ENCODE peak calls at places on chromosome 17, in ten cellular contexts. F, H, D, P, W, L, M, R, Q and O are unnamed samples.

GRCh38 chr17:81543756-81544155 is 8.4 kb downstream of the FAAP100 start:
- DNase-seq in F (no peak), H (no peak), D (no peak), P (no peak), W (no peak), L (no peak), M (no peak), R (no peak), Q (no peak), O (peak; percentile 49)

GRCh38 chr17:58641937-58642336 is 49.9 kb downstream of the TEX14 start:
- DNase-seq in F (no peak), H (no peak), D (no peak), P (no peak), W (no peak), L (no peak), M (no peak), R (no peak), Q (no peak), O (no peak)

GRCh38 chr17:18217412-18218015 is 7.9 kb upstream of the LLGL1 start:
- DNase-seq in F (peak; percentile 71), H (peak; percentile 58), D (peak; percentile 67), P (peak; percentile 48), W (peak; percentile 66), L (peak; percentile 56), M (peak; percentile 75), R (peak; percentile 60), Q (peak; percentile 73), O (peak; percentile 89)

GRCh38 chr17:75774988-75775668 is 9.5 kb upstream of the UNK start:
- DNase-seq in F (no peak), H (no peak), D (peak; percentile 54), P (no peak), W (no peak), L (no peak), M (no peak), R (no peak), Q (no peak), O (no peak)

GRCh38 chr17:41583137-41584127 is 3.3 kb downstream of the KRT14 start:
- DNase-seq in F (no peak), H (no peak), D (no peak), P (no peak), W (no peak), L (no peak), M (no peak), R (no peak), Q (no peak), O (no peak)

GRCh38 chr17:62700964-62701705 is 73.7 kb downstream of the MRC2 start:
- DNase-seq in F (no peak), H (no peak), D (no peak), P (no peak), W (peak; percentile 19), L (no peak), M (no peak), R (no peak), Q (no peak), O (no peak)

GRCh38 chr17:81090361-81091133 is 55.6 kb downstream of the BAIAP2 start:
- DNase-seq in F (no peak), H (no peak), D (peak; percentile 20), P (peak; percentile 18), W (peak; percentile 87), L (no peak), M (peak; percentile 20), R (peak; percentile 29), Q (peak; percentile 52), O (peak; percentile 67)

GRCh38 chr17:29163563-29163962 is 16.6 kb downstream of the MYO18A start:
- DNase-seq in F (no peak), H (no peak), D (no peak), P (no peak), W (no peak), L (no peak), M (no peak), R (no peak), Q (no peak), O (no peak)

GRCh38 chr17:45287526-45288264 is 25.8 kb upstream of the SPATA32 start:
- DNase-seq in F (no peak), H (no peak), D (no peak), P (no peak), W (no peak), L (no peak), M (no peak), R (no peak), Q (no peak), O (no peak)

GRCh38 chr17:45291170-45291805 is 25.5 kb downstream of the MAP3K14 start:
- DNase-seq in F (no peak), H (no peak), D (no peak), P (no peak), W (peak; percentile 74), L (no peak), M (no peak), R (no peak), Q (no peak), O (peak; percentile 77)

GRCh38 chr17:45288825-45289224 is 26.9 kb upstream of the SPATA32 start:
- DNase-seq in F (peak; percentile 61), H (peak; percentile 68), D (no peak), P (no peak), W (peak; percentile 71), L (no peak), M (no peak), R (peak; percentile 64), Q (no peak), O (no peak)

GRCh38 chr17:45290269-45290765 is 26.5 kb downstream of the MAP3K14 start:
- DNase-seq in F (no peak), H (no peak), D (no peak), P (no peak), W (no peak), L (no peak), M (no peak), R (no peak), Q (no peak), O (peak; percentile 13)

GRCh38 chr17:45289316-45290268 is 27.2 kb downstream of the MAP3K14 start:
- DNase-seq in F (no peak), H (no peak), D (no peak), P (no peak), W (peak; percentile 63), L (no peak), M (no peak), R (no peak), Q (no peak), O (no peak)
- H3K4me1 ChIP-seq in F (peaks cover 34% of the 10 kb centered on the region), H (peaks cover 25% of the 10 kb centered on the region), D (peaks cover 51% of the 10 kb centered on the region), P (peaks cover 7% of the 10 kb centered on the region), W (peaks cover 58% of the 10 kb centered on the region), L (peaks cover 65% of the 10 kb centered on the region), M (peaks cover 9% of the 10 kb centered on the region), R (peaks cover 70% of the 10 kb centered on the region), Q (peaks cover 25% of the 10 kb centered on the region), O (peaks cover 36% of the 10 kb centered on the region)

GRCh38 chr17:2237521-2237921 is 66.1 kb downstream of the SMG6 start:
- DNase-seq in F (peak; percentile 77), H (no peak), D (peak; percentile 64), P (no peak), W (no peak), L (no peak), M (no peak), R (peak; percentile 70), Q (no peak), O (peak; percentile 84)

GRCh38 chr17:2233441-2233947 is 70.1 kb downstream of the SMG6 start:
- DNase-seq in F (no peak), H (no peak), D (peak; percentile 93), P (no peak), W (no peak), L (no peak), M (no peak), R (peak; percentile 26), Q (no peak), O (peak; percentile 40)

GRCh38 chr17:2237960-2238359 is 65.6 kb downstream of the SMG6 start:
- DNase-seq in F (no peak), H (no peak), D (no peak), P (no peak), W (no peak), L (no peak), M (no peak), R (no peak), Q (no peak), O (no peak)

GRCh38 chr17:2238432-2239169 is 65.0 kb downstream of the SMG6 start:
- DNase-seq in F (peak; percentile 40), H (peak; percentile 45), D (peak; percentile 65), P (no peak), W (no peak), L (no peak), M (no peak), R (peak; percentile 59), Q (no peak), O (peak; percentile 85)

GRCh38 chr17:2235792-2236365 is 67.7 kb downstream of the SMG6 start:
- DNase-seq in F (peak; percentile 59), H (no peak), D (no peak), P (no peak), W (no peak), L (no peak), M (no peak), R (peak; percentile 46), Q (no peak), O (peak; percentile 78)
- H3K27ac ChIP-seq in F (peak overlapping the region; percentile 98), H (peak overlapping the region; percentile 5), D (no peak overlapping the region), P (no peak overlapping the region), W (no peak overlapping the region), L (no peak overlapping the region), M (no peak overlapping the region), R (peak overlapping the region; percentile 54), Q (no peak overlapping the region), O (peak overlapping the region; percentile 43)

DNA sequence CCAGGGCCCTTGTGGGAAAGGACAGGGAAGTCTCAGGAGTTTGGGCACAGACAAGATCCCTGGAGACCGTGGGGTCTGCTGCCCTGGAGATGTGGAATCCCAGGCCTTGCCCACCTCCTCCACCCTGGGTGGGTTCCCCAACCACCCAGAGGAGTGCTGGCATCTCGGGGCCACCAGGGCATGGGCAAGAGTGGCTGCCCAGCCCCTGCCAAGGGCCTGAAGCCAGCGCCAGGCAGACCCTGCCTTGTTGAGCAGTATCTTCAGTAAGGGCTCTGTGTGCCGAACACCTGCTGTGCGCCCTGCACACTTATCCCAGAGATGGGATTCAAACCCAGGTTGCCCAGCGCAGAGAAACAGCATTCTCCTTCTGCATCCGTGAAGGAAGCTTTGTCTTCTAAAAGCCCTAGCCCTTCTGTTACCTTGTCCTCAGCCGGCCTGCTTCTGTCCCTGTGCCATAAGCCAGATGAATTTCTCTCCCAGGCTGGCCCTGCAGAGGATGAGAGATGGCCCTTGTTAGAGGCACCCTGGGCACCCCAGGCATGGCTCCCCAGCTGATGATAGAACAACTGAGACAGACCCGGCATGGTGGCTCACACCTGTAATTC is 32.4 kb downstream of the TMEM235 start:
- DNase-seq in F (no peak), H (no peak), D (no peak), P (no peak), W (no peak), L (no peak), M (no peak), R (no peak), Q (no peak), O (no peak)
- H3K9me3 ChIP-seq in F (no peaks in the 10 kb centered on the region), H (no peaks in the 10 kb centered on the region), D (no peaks in the 10 kb centered on the region), P (no peaks in the 10 kb centered on the region), W (no peaks in the 10 kb centered on the region), L (no peaks in the 10 kb centered on the region), M (no peaks in the 10 kb centered on the region), R (no peaks in the 10 kb centered on the region), Q (no peaks in the 10 kb centered on the region), O (no peaks in the 10 kb centered on the region)

GRCh38 chr17:67833946-67834631 is 8.8 kb downstream of the BPTF start:
- DNase-seq in F (no peak), H (no peak), D (no peak), P (no peak), W (no peak), L (no peak), M (no peak), R (no peak), Q (no peak), O (no peak)

GRCh38 chr17:67831268-67831667 is 6.0 kb downstream of the BPTF start:
- DNase-seq in F (no peak), H (no peak), D (no peak), P (no peak), W (no peak), L (no peak), M (no peak), R (no peak), Q (no peak), O (no peak)

GRCh38 chr17:67829331-67829730 is 4.0 kb downstream of the BPTF start:
- DNase-seq in F (no peak), H (no peak), D (no peak), P (peak; percentile 17), W (no peak), L (no peak), M (no peak), R (no peak), Q (peak; percentile 62), O (no peak)

GRCh38 chr17:67833134-67833533 is 7.8 kb downstream of the BPTF start:
- DNase-seq in F (no peak), H (no peak), D (no peak), P (no peak), W (no peak), L (no peak), M (no peak), R (no peak), Q (no peak), O (no peak)

GRCh38 chr17:67830440-67830839 is 5.1 kb downstream of the BPTF start:
- DNase-seq in F (no peak), H (no peak), D (no peak), P (no peak), W (no peak), L (no peak), M (no peak), R (no peak), Q (no peak), O (no peak)
- H3K4me1 ChIP-seq in F (peaks cover 9% of the 10 kb centered on the region), H (no peaks in the 10 kb centered on the region), D (peaks cover 10% of the 10 kb centered on the region), P (peaks cover 23% of the 10 kb centered on the region), W (peaks cover 70% of the 10 kb centered on the region), L (no peaks in the 10 kb centered on the region), M (peaks cover 62% of the 10 kb centered on the region), R (peaks cover 17% of the 10 kb centered on the region), Q (peaks cover 73% of the 10 kb centered on the region), O (peaks cover 13% of the 10 kb centered on the region)